ENCODE peak calls at places on chromosomes 13 and 19, in eight cellular contexts. K, X, Z, N, C, F, R and L are unnamed samples.

GRCh38 chr13:50840327-50840726 is 3.2 kb downstream of the DLEU7 start:
- DNase-seq in K (no peak), X (no peak), Z (no peak), N (no peak), C (no peak), F (no peak), R (no peak), L (no peak)

GRCh38 chr13:46866150-46866549 is 30.7 kb downstream of the HTR2A start:
- DNase-seq in K (peak), X (peak), Z (no peak), N (peak), C (peak), F (no peak), R (peak), L (no peak)

GRCh38 chr13:90302113-90302512 is 1045.4 kb upstream of the MIR17HG start:
- DNase-seq in K (peak), X (no peak), Z (no peak), N (no peak), C (no peak), F (no peak), R (no peak), L (no peak)

GRCh38 chr19:5070922-5071321 is 102.0 kb downstream of the KDM4B start:
- DNase-seq in K (no peak), X (no peak), Z (no peak), N (no peak), C (no peak), F (no peak), R (no peak), L (no peak)

GRCh38 chr13:44726777-44727176 is 150.6 kb upstream of the TSC22D1 start:
- DNase-seq in K (no peak), X (no peak), Z (no peak), N (no peak), C (no peak), F (no peak), R (no peak), L (no peak)

GRCh38 chr19:43651758-43652545 is 12.3 kb upstream of the CADM4 start:
- DNase-seq in K (peak), X (peak), Z (no peak), N (no peak), C (peak), F (peak), R (no peak), L (no peak)

GRCh38 chr19:16899566-16900075 is 10.8 kb downstream of the F2RL3 start:
- DNase-seq in K (peak), X (peak), Z (no peak), N (no peak), C (peak), F (no peak), R (no peak), L (no peak)

GRCh38 chr13:109778102-109778542 is 8.3 kb downstream of the IRS2 start:
- DNase-seq in K (no peak), X (peak), Z (no peak), N (no peak), C (no peak), F (no peak), R (no peak), L (no peak)

GRCh38 chr19:11375143-11375948 is 880 bp downstream of the SWSAP1 start:
- DNase-seq in K (no peak), X (peak), Z (peak), N (no peak), C (peak), F (peak), R (no peak), L (peak)

GRCh38 chr19:53182202-53182601 is 11.0 kb downstream of the ZNF665 start:
- DNase-seq in K (peak), X (no peak), Z (no peak), N (no peak), C (no peak), F (no peak), R (no peak), L (no peak)

GRCh38 chr13:43107780-43108179 is 84.4 kb downstream of the DNAJC15 start:
- DNase-seq in K (no peak), X (no peak), Z (no peak), N (no peak), C (no peak), F (no peak), R (no peak), L (no peak)

GRCh38 chr13:61255035-61255796 is 160.4 kb downstream of the PCDH20 start:
- DNase-seq in K (peak), X (no peak), Z (no peak), N (no peak), C (peak), F (no peak), R (no peak), L (no peak)

GRCh38 chr13:93320942-93321341 is 94.3 kb downstream of the GPC6 start:
- DNase-seq in K (peak), X (no peak), Z (no peak), N (no peak), C (no peak), F (no peak), R (no peak), L (no peak)

GRCh38 chr19:49160450-49161189 is 3.0 kb downstream of the TRPM4 start:
- DNase-seq in K (no peak), X (no peak), Z (no peak), N (no peak), C (no peak), F (no peak), R (no peak), L (no peak)

GRCh38 chr13:40613192-40613818 is 53.1 kb downstream of the FOXO1 start:
- DNase-seq in K (no peak), X (peak), Z (no peak), N (no peak), C (no peak), F (peak), R (no peak), L (no peak)

GRCh38 chr13:101305981-101306411 is 110.3 kb downstream of the NALCN start:
- DNase-seq in K (no peak), X (no peak), Z (no peak), N (no peak), C (no peak), F (no peak), R (no peak), L (no peak)

GRCh38 chr13:110685305-110685704 is 20.6 kb downstream of the CARS2 start:
- DNase-seq in K (peak), X (no peak), Z (peak), N (no peak), C (no peak), F (no peak), R (no peak), L (no peak)

GRCh38 chr13:96650301-96650886 is 343.9 kb downstream of the OXGR1 start:
- DNase-seq in K (peak), X (no peak), Z (no peak), N (no peak), C (no peak), F (no peak), R (no peak), L (no peak)

GRCh38 chr19:16381756-16382401 is 57.3 kb downstream of the KLF2 start:
- DNase-seq in K (peak), X (peak), Z (peak), N (no peak), C (no peak), F (no peak), R (no peak), L (no peak)

GRCh38 chr13:72062566-72062965 is 195.6 kb upstream of the DACH1 start:
- DNase-seq in K (no peak), X (peak), Z (no peak), N (no peak), C (peak), F (no peak), R (no peak), L (no peak)

GRCh38 chr19:42516771-42517170 is 11.5 kb downstream of the CEACAM1 start:
- DNase-seq in K (no peak), X (no peak), Z (no peak), N (no peak), C (no peak), F (no peak), R (no peak), L (no peak)

GRCh38 chr19:8069116-8069973 is 16.8 kb downstream of the CCL25 start:
- DNase-seq in K (peak), X (no peak), Z (no peak), N (no peak), C (peak), F (no peak), R (no peak), L (no peak)
- TF ChIP-seq CTCF in K (peak), X (peak), Z (no peak), N (peak), C (peak), F (peak), R (peak), L (no peak)

GRCh38 chr13:102587916-102588315 is 8.9 kb upstream of the TPP2 start:
- DNase-seq in K (no peak), X (no peak), Z (no peak), N (no peak), C (no peak), F (no peak), R (no peak), L (no peak)

GRCh38 chr13:102589291-102589822 is 7.4 kb upstream of the TPP2 start:
- DNase-seq in K (no peak), X (no peak), Z (no peak), N (no peak), C (no peak), F (no peak), R (no peak), L (no peak)

GRCh38 chr13:102596147-102597028 is at the start of gene TPP2:
- DNase-seq in K (peak), X (peak), Z (peak), N (peak), C (peak), F (peak), R (peak), L (peak)

GRCh38 chr13:102597029-102598015 is 536 bp downstream of the TPP2 start:
- DNase-seq in K (peak), X (peak), Z (peak), N (no peak), C (peak), F (peak), R (no peak), L (peak)

GRCh38 chr13:102591988-102592781 is 4.6 kb upstream of the TPP2 start:
- DNase-seq in K (peak), X (peak), Z (peak), N (peak), C (peak), F (peak), R (peak), L (peak)
- TF ChIP-seq CTCF in K (peak), X (peak), Z (peak), N (peak), C (peak), F (peak), R (peak), L (no peak)

GRCh38 chr13:30934381-30934780 is 1.9 kb downstream of the TEX26 start:
- DNase-seq in K (no peak), X (no peak), Z (no peak), N (no peak), C (peak), F (no peak), R (no peak), L (no peak)
- TF ChIP-seq CTCF in K (no peak), X (no peak), Z (no peak), N (no peak), C (peak), F (no peak), R (no peak), L (no peak)

GRCh38 chr13:29429496-29429895 is 166.0 kb downstream of the SLC7A1 start:
- DNase-seq in K (no peak), X (no peak), Z (no peak), N (no peak), C (no peak), F (no peak), R (no peak), L (no peak)

GRCh38 chr13:29428992-29429315 is 166.5 kb downstream of the SLC7A1 start:
- DNase-seq in K (no peak), X (no peak), Z (no peak), N (no peak), C (no peak), F (no peak), R (no peak), L (no peak)

GRCh38 chr13:29428310-29428991 is 167.0 kb downstream of the SLC7A1 start:
- DNase-seq in K (no peak), X (no peak), Z (no peak), N (no peak), C (peak), F (no peak), R (no peak), L (no peak)

GRCh38 chr13:29423050-29423449 is 172.4 kb downstream of the SLC7A1 start:
- DNase-seq in K (no peak), X (no peak), Z (no peak), N (no peak), C (peak), F (no peak), R (no peak), L (no peak)

DNA sequence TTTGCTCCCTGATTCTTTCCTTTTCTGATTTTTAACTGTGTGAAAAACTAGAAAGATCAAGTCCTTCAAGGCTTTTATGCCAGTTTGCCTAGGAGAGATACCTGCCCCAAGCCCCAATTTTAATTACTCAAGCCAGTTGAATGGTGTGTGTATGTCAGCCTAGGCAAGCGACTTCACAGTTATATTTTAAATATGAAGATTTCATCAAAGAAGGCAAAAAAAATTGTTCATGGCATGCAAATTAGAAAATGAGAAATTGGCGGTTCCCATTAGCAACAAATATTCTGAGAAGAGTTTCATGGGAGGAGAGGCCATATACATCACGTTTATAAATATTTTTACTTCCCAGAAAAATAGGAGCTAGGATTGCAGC is 167.6 kb downstream of the SLC7A1 start:
- DNase-seq in K (no peak), X (no peak), Z (no peak), N (no peak), C (no peak), F (no peak), R (no peak), L (no peak)
- TF ChIP-seq CTCF in K (no peak), X (no peak), Z (no peak), N (no peak), C (no peak), F (no peak), R (no peak), L (no peak)

DNA sequence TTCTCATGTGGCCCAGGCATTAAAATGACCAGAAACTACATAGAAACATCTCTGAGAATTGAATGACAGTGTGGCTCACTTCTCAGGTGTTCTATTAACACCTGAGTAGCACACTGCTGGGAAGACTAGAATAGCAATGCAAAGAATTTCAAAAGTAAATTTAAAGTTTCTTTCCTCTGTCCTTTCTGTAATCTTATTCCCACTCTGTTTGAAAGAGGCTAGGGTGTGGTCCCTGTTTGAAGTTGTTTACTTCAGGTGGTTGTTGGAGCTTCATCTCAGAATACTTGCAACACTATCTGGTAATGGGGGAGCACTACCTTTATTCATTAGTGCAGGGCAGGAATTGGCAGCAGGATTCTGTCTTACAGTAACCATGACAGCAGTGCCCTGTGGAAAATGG is 1210.3 kb upstream of the ATXN8OS start:
- DNase-seq in K (no peak), X (no peak), Z (no peak), N (no peak), C (peak), F (no peak), R (no peak), L (no peak)
- TF ChIP-seq CTCF in K (no peak), X (no peak), Z (no peak), N (no peak), C (no peak), F (no peak), R (no peak), L (no peak)

GRCh38 chr19:1406818-1407661 is at the start of gene DAZAP1:
- DNase-seq in K (peak), X (peak), Z (peak), N (peak), C (peak), F (peak), R (peak), L (peak)
- TF ChIP-seq CTCF in K (peak), X (peak), Z (no peak), N (peak), C (peak), F (peak), R (peak), L (no peak)

GRCh38 chr19:6481541-6482342 is at the start of gene DENND1C:
- DNase-seq in K (no peak), X (peak), Z (no peak), N (peak), C (peak), F (peak), R (no peak), L (peak)
- TF ChIP-seq CTCF in K (peak), X (peak), Z (peak), N (peak), C (peak), F (no peak), R (peak), L (no peak)

GRCh38 chr13:108700421-108701170 is 71.2 kb downstream of the MYO16 start:
- DNase-seq in K (peak), X (no peak), Z (no peak), N (no peak), C (peak), F (no peak), R (no peak), L (no peak)

GRCh38 chr13:108705031-108705430 is 75.6 kb downstream of the MYO16 start:
- DNase-seq in K (no peak), X (no peak), Z (no peak), N (no peak), C (no peak), F (no peak), R (no peak), L (no peak)

GRCh38 chr13:108702171-108702570 is 72.8 kb downstream of the MYO16 start:
- DNase-seq in K (no peak), X (no peak), Z (no peak), N (no peak), C (no peak), F (no peak), R (no peak), L (no peak)
- TF ChIP-seq CTCF in K (no peak), X (no peak), Z (no peak), N (no peak), C (no peak), F (no peak), R (no peak), L (no peak)

GRCh38 chr19:18449552-18449951 is 11.6 kb upstream of the ISYNA1 start:
- DNase-seq in K (no peak), X (no peak), Z (no peak), N (no peak), C (no peak), F (no peak), R (no peak), L (no peak)
- TF ChIP-seq CTCF in K (no peak), X (no peak), Z (no peak), N (no peak), C (no peak), F (no peak), R (no peak), L (no peak)

DNA sequence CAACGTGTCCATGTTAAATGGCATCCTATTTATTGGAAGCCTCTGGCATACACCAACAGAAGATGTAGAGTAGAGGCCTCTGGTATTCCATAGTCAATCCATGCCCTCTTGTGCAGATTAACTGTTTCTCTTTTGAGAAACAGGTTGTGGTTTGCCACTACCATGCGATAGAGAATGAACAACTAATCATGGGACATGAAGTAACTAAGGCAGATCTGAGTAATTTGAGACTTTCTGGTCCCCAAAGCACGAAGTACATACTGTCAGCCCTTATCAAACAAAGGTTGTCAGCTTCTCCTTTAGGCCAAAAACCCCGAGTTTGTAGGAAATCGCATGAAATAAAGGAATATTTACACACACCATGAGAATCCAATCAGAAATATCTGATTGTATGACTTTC is 3.6 kb downstream of the ZNF121 start:
- DNase-seq in K (no peak), X (no peak), Z (no peak), N (no peak), C (no peak), F (no peak), R (no peak), L (no peak)
- TF ChIP-seq CTCF in K (no peak), X (no peak), Z (no peak), N (no peak), C (no peak), F (no peak), R (no peak), L (no peak)